ENCODE peak calls at places on chromosomes 1 and 21, in seven cellular contexts. One of them, this sample, is unnamed.

GRCh38 chr1:48803474-48803873 is 26.8 kb upstream of the BEND5 start:
- DNase-seq in GM12891: no peak
- DNase-seq in effector CD4-positive, alpha-beta T cell: no peak
- DNase-seq in left ventricle myocardium inferior: no peak
- DNase-seq in stimulated activated CD8-positive, alpha-beta memory T cell treated with anti-CD3 and anti-CD28 coated beads, Interleukin-12 subunit alpha, Interleukin-12 subunit beta, amount 100 ng/mL, for 4 hours: no peak
- DNase-seq in left ventricle myocardium superior: no peak
- DNase-seq in CD8-positive, alpha-beta T cell: no peak
- DNase-seq in this sample: no peak

GRCh38 chr21:44759628-44760285 is 41.9 kb downstream of the UBE2G2 start:
- DNase-seq in GM12891: no peak
- DNase-seq in effector CD4-positive, alpha-beta T cell: no peak
- DNase-seq in left ventricle myocardium inferior: no peak
- DNase-seq in stimulated activated CD8-positive, alpha-beta memory T cell treated with anti-CD3 and anti-CD28 coated beads, Interleukin-12 subunit alpha, Interleukin-12 subunit beta, amount 100 ng/mL, for 4 hours: no peak
- DNase-seq in left ventricle myocardium superior: no peak
- DNase-seq in CD8-positive, alpha-beta T cell: no peak
- DNase-seq in this sample: no peak

GRCh38 chr1:160219062-160219929 is 14.1 kb downstream of the PEA15 start:
- DNase-seq in GM12891: no peak
- DNase-seq in effector CD4-positive, alpha-beta T cell: no peak
- DNase-seq in left ventricle myocardium inferior: peak; percentile 38
- DNase-seq in stimulated activated CD8-positive, alpha-beta memory T cell treated with anti-CD3 and anti-CD28 coated beads, Interleukin-12 subunit alpha, Interleukin-12 subunit beta, amount 100 ng/mL, for 4 hours: no peak
- DNase-seq in left ventricle myocardium superior: no peak
- DNase-seq in CD8-positive, alpha-beta T cell: no peak
- DNase-seq in this sample: peak; percentile 43

GRCh38 chr1:227185291-227185690 is 133.0 kb downstream of the CDC42BPA start:
- DNase-seq in GM12891: no peak
- DNase-seq in effector CD4-positive, alpha-beta T cell: no peak
- DNase-seq in left ventricle myocardium inferior: no peak
- DNase-seq in stimulated activated CD8-positive, alpha-beta memory T cell treated with anti-CD3 and anti-CD28 coated beads, Interleukin-12 subunit alpha, Interleukin-12 subunit beta, amount 100 ng/mL, for 4 hours: no peak
- DNase-seq in left ventricle myocardium superior: no peak
- DNase-seq in CD8-positive, alpha-beta T cell: no peak
- DNase-seq in this sample: no peak

GRCh38 chr21:42405064-42406059 is 1.7 kb downstream of the UBASH3A start:
- DNase-seq in GM12891: no peak
- DNase-seq in effector CD4-positive, alpha-beta T cell: no peak
- DNase-seq in left ventricle myocardium inferior: no peak
- DNase-seq in stimulated activated CD8-positive, alpha-beta memory T cell treated with anti-CD3 and anti-CD28 coated beads, Interleukin-12 subunit alpha, Interleukin-12 subunit beta, amount 100 ng/mL, for 4 hours: no peak
- DNase-seq in left ventricle myocardium superior: no peak
- DNase-seq in CD8-positive, alpha-beta T cell: no peak
- DNase-seq in this sample: no peak

GRCh38 chr1:158067651-158068050 is 74.2 kb downstream of the KIRREL1 start:
- DNase-seq in GM12891: no peak
- DNase-seq in effector CD4-positive, alpha-beta T cell: no peak
- DNase-seq in left ventricle myocardium inferior: no peak
- DNase-seq in stimulated activated CD8-positive, alpha-beta memory T cell treated with anti-CD3 and anti-CD28 coated beads, Interleukin-12 subunit alpha, Interleukin-12 subunit beta, amount 100 ng/mL, for 4 hours: no peak
- DNase-seq in left ventricle myocardium superior: peak; percentile 50
- DNase-seq in CD8-positive, alpha-beta T cell: no peak
- DNase-seq in this sample: peak; percentile 56

GRCh38 chr1:89953072-89953626 is 41.8 kb upstream of the ZNF326 start:
- DNase-seq in GM12891: no peak
- DNase-seq in effector CD4-positive, alpha-beta T cell: peak; percentile 2
- DNase-seq in left ventricle myocardium inferior: no peak
- DNase-seq in stimulated activated CD8-positive, alpha-beta memory T cell treated with anti-CD3 and anti-CD28 coated beads, Interleukin-12 subunit alpha, Interleukin-12 subunit beta, amount 100 ng/mL, for 4 hours: no peak
- DNase-seq in left ventricle myocardium superior: peak; percentile 27
- DNase-seq in CD8-positive, alpha-beta T cell: no peak
- DNase-seq in this sample: peak; percentile 89

GRCh38 chr1:12056331-12056841 is 6.7 kb upstream of the TNFRSF8 start:
- DNase-seq in GM12891: no peak
- DNase-seq in effector CD4-positive, alpha-beta T cell: no peak
- DNase-seq in left ventricle myocardium inferior: no peak
- DNase-seq in stimulated activated CD8-positive, alpha-beta memory T cell treated with anti-CD3 and anti-CD28 coated beads, Interleukin-12 subunit alpha, Interleukin-12 subunit beta, amount 100 ng/mL, for 4 hours: no peak
- DNase-seq in left ventricle myocardium superior: no peak
- DNase-seq in CD8-positive, alpha-beta T cell: no peak
- DNase-seq in this sample: peak; percentile 79

GRCh38 chr1:97849350-97850339 is 71.2 kb downstream of the DPYD start:
- DNase-seq in GM12891: no peak
- DNase-seq in effector CD4-positive, alpha-beta T cell: no peak
- DNase-seq in left ventricle myocardium inferior: no peak
- DNase-seq in stimulated activated CD8-positive, alpha-beta memory T cell treated with anti-CD3 and anti-CD28 coated beads, Interleukin-12 subunit alpha, Interleukin-12 subunit beta, amount 100 ng/mL, for 4 hours: no peak
- DNase-seq in left ventricle myocardium superior: no peak
- DNase-seq in CD8-positive, alpha-beta T cell: no peak
- DNase-seq in this sample: peak; percentile 86

GRCh38 chr21:22575165-22575584 is 1577.0 kb downstream of the NCAM2 start:
- DNase-seq in GM12891: no peak
- DNase-seq in effector CD4-positive, alpha-beta T cell: no peak
- DNase-seq in left ventricle myocardium inferior: no peak
- DNase-seq in stimulated activated CD8-positive, alpha-beta memory T cell treated with anti-CD3 and anti-CD28 coated beads, Interleukin-12 subunit alpha, Interleukin-12 subunit beta, amount 100 ng/mL, for 4 hours: no peak
- DNase-seq in left ventricle myocardium superior: no peak
- DNase-seq in CD8-positive, alpha-beta T cell: no peak
- DNase-seq in this sample: peak; percentile 72

GRCh38 chr1:170666661-170667060 is 2.7 kb downstream of the PRRX1 start:
- DNase-seq in GM12891: no peak
- DNase-seq in effector CD4-positive, alpha-beta T cell: no peak
- DNase-seq in left ventricle myocardium inferior: no peak
- DNase-seq in stimulated activated CD8-positive, alpha-beta memory T cell treated with anti-CD3 and anti-CD28 coated beads, Interleukin-12 subunit alpha, Interleukin-12 subunit beta, amount 100 ng/mL, for 4 hours: no peak
- DNase-seq in left ventricle myocardium superior: peak; percentile 31
- DNase-seq in CD8-positive, alpha-beta T cell: no peak
- DNase-seq in this sample: no peak

GRCh38 chr1:166165661-166166399 is 971 bp downstream of the FAM78B start:
- DNase-seq in GM12891: peak; percentile 24
- DNase-seq in effector CD4-positive, alpha-beta T cell: no peak
- DNase-seq in left ventricle myocardium inferior: no peak
- DNase-seq in stimulated activated CD8-positive, alpha-beta memory T cell treated with anti-CD3 and anti-CD28 coated beads, Interleukin-12 subunit alpha, Interleukin-12 subunit beta, amount 100 ng/mL, for 4 hours: no peak
- DNase-seq in left ventricle myocardium superior: peak; percentile 34
- DNase-seq in CD8-positive, alpha-beta T cell: no peak
- DNase-seq in this sample: no peak

GRCh38 chr1:55631508-55631907 is 416.3 kb upstream of the USP24 start:
- DNase-seq in GM12891: no peak
- DNase-seq in effector CD4-positive, alpha-beta T cell: no peak
- DNase-seq in left ventricle myocardium inferior: no peak
- DNase-seq in stimulated activated CD8-positive, alpha-beta memory T cell treated with anti-CD3 and anti-CD28 coated beads, Interleukin-12 subunit alpha, Interleukin-12 subunit beta, amount 100 ng/mL, for 4 hours: no peak
- DNase-seq in left ventricle myocardium superior: no peak
- DNase-seq in CD8-positive, alpha-beta T cell: no peak
- DNase-seq in this sample: no peak

This sample was measured in HT1080.